ENCODE peak calls at places on chromosomes 11 and 22, in five cellular contexts. Y is fibroblast of lung, H is sigmoid colon, R is spleen, P is kidney. F is an unnamed sample.

GRCh38 chr11:75454987-75455386 is 22.0 kb upstream of the KLHL35 start:
- DNase-seq in H (no peak), R (no peak), Y (no peak), P (no peak), F (no peak)

GRCh38 chr11:109425554-109425953 is 3.6 kb downstream of the C11orf87 start:
- DNase-seq in Y (no peak), R (no peak), H (no peak), P (no peak), F (no peak)

GRCh38 chr22:17781319-17782031 is 7.2 kb upstream of the BID start:
- DNase-seq in P (peak), R (no peak), H (no peak), Y (peak), F (no peak)

GRCh38 chr22:49659924-49660315 is 167.8 kb downstream of the BRD1 start:
- DNase-seq in P (no peak), R (peak), Y (no peak), H (no peak), F (no peak)

GRCh38 chr11:27310182-27310581 is 52.8 kb downstream of the CCDC34 start:
- DNase-seq in H (no peak), Y (no peak), R (no peak), P (no peak), F (no peak)

GRCh38 chr11:105937738-105938137 is 84.3 kb downstream of the MSANTD4 start:
- DNase-seq in R (no peak), H (no peak), Y (peak), P (no peak), F (peak)

GRCh38 chr11:64222651-64223000 is 3.4 kb downstream of the TRPT1 start:
- DNase-seq in P (no peak), H (no peak), Y (no peak), R (no peak), F (no peak)

GRCh38 chr11:86802601-86803051 is 2.3 kb downstream of the PRSS23 start:
- DNase-seq in P (no peak), H (no peak), Y (peak), R (no peak), F (peak)

GRCh38 chr22:47303161-47303890 is 540.9 kb downstream of the TBC1D22A start:
- DNase-seq in H (no peak), P (no peak), Y (no peak), R (no peak), F (no peak)

GRCh38 chr22:38125731-38126344 is 15.4 kb upstream of the BAIAP2L2 start:
- DNase-seq in P (peak), H (no peak), R (no peak), Y (no peak), F (no peak)

GRCh38 chr22:50620861-50621490 is 7.0 kb downstream of the ARSA start:
- DNase-seq in H (no peak), R (peak), P (peak), Y (no peak), F (no peak)

GRCh38 chr22:31099386-31099785 is 8.0 kb downstream of the SELENOM start:
- DNase-seq in R (no peak), Y (no peak), P (no peak), H (no peak), F (no peak)

GRCh38 chr11:61539009-61539408 is 30.5 kb downstream of the LRRC10B start:
- DNase-seq in P (no peak), Y (no peak), H (no peak), R (no peak), F (no peak)

GRCh38 chr11:115159122-115159665 is 345.0 kb downstream of the CADM1 start:
- DNase-seq in Y (no peak), R (no peak), H (no peak), P (peak), F (no peak)

GRCh38 chr11:27717377-27717776 is 17.1 kb upstream of the BDNF start:
- DNase-seq in H (no peak), Y (peak), P (no peak), R (no peak), F (no peak)

GRCh38 chr22:22952531-22953295 is 65.1 kb downstream of the IGLL5 start:
- DNase-seq in H (no peak), Y (no peak), P (no peak), R (no peak), F (no peak)

GRCh38 chr11:102592634-102593581 is 32.2 kb downstream of the MMP20 start:
- DNase-seq in Y (peak), R (no peak), H (no peak), P (no peak), F (peak)

GRCh38 chr11:128582496-128583366 is 4.6 kb downstream of the ETS1 start:
- DNase-seq in R (no peak), Y (peak), H (peak), P (peak), F (peak)

GRCh38 chr11:64854534-64855502 is 10.4 kb upstream of the CDC42BPG start:
- DNase-seq in P (peak), H (peak), Y (peak), R (peak), F (peak)

DNA sequence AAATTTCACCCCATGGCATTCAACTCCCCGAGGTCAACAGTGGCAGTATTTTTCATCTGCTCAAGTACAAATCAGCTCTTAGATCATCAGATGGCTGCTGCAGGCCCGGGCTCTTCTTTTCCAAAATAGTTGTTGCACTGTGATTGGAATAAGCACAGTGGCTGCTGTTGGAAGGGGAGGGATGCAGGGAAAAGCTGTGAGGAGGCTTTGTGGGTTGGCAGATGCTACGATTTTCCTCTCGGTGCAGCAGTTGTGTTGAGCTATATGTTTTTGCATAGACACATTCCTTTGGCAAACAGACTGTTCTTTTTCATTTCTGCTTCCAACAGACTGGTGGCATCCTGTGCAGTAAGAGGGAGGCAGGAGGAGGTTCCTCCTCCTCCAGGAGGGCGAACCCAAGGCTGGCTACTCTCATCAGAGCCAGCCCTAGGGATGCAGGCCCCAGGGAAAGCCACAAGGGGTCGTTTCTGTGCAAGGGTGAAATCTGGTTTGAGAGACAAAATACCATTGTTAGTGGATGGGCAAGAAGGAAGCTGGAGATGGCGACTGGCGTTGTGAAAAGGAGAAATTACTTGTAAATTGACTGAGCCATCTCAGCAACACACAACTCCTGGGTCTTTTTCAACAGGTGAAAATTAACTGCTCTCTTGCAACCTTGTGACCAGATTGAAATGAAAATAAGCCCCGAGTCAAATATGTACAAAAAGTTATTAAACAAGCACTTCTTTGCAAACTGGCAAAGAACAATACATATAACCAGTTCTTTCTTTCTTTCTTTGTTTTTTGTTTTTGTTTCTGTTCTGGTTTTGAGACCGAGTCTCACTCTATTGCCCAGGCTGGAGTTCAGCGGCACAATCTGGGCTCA is 26.6 kb upstream of the UBASH3B start:
- DNase-seq in Y (peak), R (peak), H (peak), P (no peak), F (peak)
- H3K4me3 ChIP-seq in Y (no peak), R (no peak), H (no peak), P (no peak), F (no peak)

GRCh38 chr11:19281041-19281440 is 40.3 kb upstream of the E2F8 start:
- DNase-seq in R (no peak), Y (no peak), P (no peak), H (no peak), F (peak)
- H3K4me3 ChIP-seq in R (no peak), Y (no peak), P (no peak), H (no peak), F (no peak)

GRCh38 chr11:773830-774229 is 3.5 kb downstream of the GATD1 start:
- DNase-seq in Y (no peak), P (no peak), R (no peak), H (no peak), F (no peak)

GRCh38 chr11:772429-773390 is 4.6 kb downstream of the GATD1 start:
- DNase-seq in Y (no peak), P (peak), R (no peak), H (peak), F (no peak)

GRCh38 chr11:776459-777287 is 614 bp downstream of the GATD1 start:
- DNase-seq in R (peak), P (peak), Y (no peak), H (peak), F (peak)

GRCh38 chr11:773425-773824 is 3.9 kb downstream of the GATD1 start:
- DNase-seq in H (no peak), R (no peak), Y (no peak), P (no peak), F (no peak)

GRCh38 chr11:774873-775592 is 2.3 kb downstream of the GATD1 start:
- DNase-seq in H (peak), P (peak), Y (peak), R (peak), F (no peak)
- H3K4me3 ChIP-seq in H (no peak), P (no peak), Y (peak), R (no peak), F (no peak)

DNA sequence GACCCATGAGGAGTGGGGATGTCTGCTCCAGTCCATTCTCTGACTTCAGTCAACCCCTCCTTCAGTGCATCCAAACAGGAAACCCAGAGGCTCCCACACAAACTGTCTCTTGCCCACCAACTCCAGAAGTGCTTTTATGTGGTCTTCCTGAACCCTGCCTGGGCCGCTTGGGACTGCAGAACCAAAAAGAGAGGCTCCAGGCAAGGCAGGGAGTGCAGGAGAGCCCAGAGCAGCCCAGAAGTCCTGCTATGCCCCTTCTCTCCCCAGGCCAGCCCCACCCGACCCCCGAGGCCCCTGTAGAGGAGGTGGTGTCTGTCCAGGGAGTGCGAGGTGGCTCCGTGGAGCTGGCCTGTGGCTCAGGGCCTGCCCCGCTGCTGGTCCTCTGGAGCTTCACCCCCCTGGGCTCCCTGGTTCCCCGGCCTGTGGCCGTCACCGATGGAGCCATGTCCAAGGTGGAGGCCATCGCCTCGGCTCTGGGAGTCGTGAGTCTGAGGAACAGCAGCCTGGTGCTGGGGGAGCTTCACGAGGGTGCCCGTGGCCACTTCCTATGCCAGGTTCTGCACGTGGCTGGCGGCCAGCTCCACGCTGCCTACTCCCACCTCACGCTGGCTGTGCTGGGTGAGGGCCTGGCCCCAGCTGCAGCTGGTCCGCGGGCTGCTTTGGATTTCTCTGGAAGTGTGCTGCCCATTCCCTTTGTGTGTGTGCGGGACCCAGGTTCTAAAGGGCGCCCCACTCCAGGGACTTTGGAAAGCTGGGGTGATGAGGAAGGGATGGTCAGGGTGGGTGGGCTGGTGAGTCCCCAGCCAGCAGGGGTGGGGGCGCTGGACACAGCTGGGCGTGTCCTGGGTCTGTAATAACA is 1.8 kb downstream of the VSIG10L2 start:
- DNase-seq in Y (no peak), H (peak), P (no peak), R (no peak), F (no peak)
- H3K4me3 ChIP-seq in Y (no peak), H (no peak), P (no peak), R (no peak), F (no peak)

GRCh38 chr11:118911113-118911879 is 14.4 kb downstream of the BCL9L start:
- DNase-seq in H (peak), P (peak), Y (peak), R (peak), F (peak)
- H3K4me3 ChIP-seq in H (peak), P (peak), Y (no peak), R (no peak), F (no peak)

GRCh38 chr11:9594267-9595046 is 21.0 kb downstream of the WEE1 start:
- DNase-seq in Y (peak), P (no peak), H (no peak), R (no peak), F (peak)
- H3K4me3 ChIP-seq in Y (no peak), P (no peak), H (no peak), R (no peak), F (no peak)

GRCh38 chr11:107608809-107609208 is 17.9 kb downstream of the ELMOD1 start:
- DNase-seq in P (no peak), R (no peak), H (no peak), Y (no peak), F (no peak)

GRCh38 chr11:107612445-107612844 is 21.5 kb downstream of the ELMOD1 start:
- DNase-seq in R (no peak), P (no peak), H (no peak), Y (no peak), F (no peak)

GRCh38 chr11:107606122-107606521 is 15.2 kb downstream of the ELMOD1 start:
- DNase-seq in R (no peak), P (no peak), Y (no peak), H (no peak), F (peak)

DNA sequence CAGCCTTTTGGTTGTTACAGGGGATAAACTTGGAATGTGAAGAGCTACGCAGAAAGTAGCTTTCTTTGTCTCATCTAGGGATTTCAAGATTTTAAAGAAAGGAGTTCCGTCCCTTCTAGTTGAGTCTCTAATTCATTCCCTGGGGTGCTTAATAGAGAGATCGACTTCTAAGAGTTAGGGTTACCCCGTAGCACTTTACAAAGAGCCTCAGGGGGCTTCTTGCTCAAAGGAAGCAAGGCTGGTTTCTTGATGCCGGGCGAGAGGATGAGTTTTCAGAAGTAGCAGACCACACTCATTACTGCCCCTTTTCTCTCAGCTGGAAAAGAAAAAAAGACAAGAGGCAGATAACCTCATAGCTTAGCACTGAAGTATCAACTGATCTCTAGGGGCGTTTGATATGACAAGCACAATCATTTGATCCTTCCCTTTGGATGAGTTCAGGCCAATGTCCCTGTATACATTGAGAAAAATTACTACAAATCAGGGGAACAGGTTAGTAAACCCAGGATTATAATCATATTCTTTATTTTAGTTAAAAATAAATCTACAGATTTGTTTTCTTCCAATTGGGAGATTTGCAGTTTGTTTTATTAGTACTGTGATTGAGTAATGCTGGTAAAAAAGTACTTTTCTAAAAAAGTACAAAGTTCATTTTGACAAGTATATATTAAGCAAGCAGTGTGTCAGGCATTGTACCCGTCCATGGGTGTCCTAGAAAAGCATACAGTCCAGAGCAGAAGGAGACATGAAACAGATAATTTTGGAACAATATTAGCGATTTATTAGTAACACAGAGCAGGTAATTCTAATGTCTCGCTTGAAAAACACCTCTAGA is 18.7 kb downstream of the ELMOD1 start:
- DNase-seq in Y (no peak), R (no peak), H (no peak), P (no peak), F (peak)
- H3K4me3 ChIP-seq in Y (no peak), R (no peak), H (no peak), P (no peak), F (no peak)

F was measured in mesendoderm.